ENCODE peak calls at places on chromosomes 2 and 18, in eight cellular contexts. P is activated T-helper 1 cell treated with anti-CD3 and anti-CD28 coated beads, Interleukin-12 subunit alpha, Interleukin-12 subunit beta, Interleukin-2, Interleukin-4 antibody, amounts not matched to agents 30 ng/mL and 10 ng/mL and 1 ng/mL, durations not matched to agents 14 hours and 24 hours and 36 hours; Z is substantia nigra; G is A172; V is LoVo; J is NCI-H1092 treated with DMSO at 0.1 percent for 48 hours; Q is AG08395; R is left ventricle myocardium superior. H is an unnamed sample.

GRCh38 chr2:147569426-147569825 is 275.4 kb upstream of the ACVR2A start:
- DNase-seq in P (no peak), Z (no peak), G (no peak), V (no peak), J (no peak), Q (no peak), R (no peak), H (no peak)

GRCh38 chr2:212580117-212580516 is 41.5 kb upstream of the ERBB4 start:
- DNase-seq in P (no peak), Z (no peak), G (no peak), V (no peak), J (no peak), Q (no peak), R (no peak), H (no peak)

GRCh38 chr2:233353769-233354499 is at the start of gene DGKD:
- DNase-seq in P (no peak), Z (peak), G (no peak), V (peak), J (peak), Q (peak), R (peak), H (no peak)

GRCh38 chr2:14516844-14517243 is 115.7 kb upstream of the LRATD1 start:
- DNase-seq in P (no peak), Z (no peak), G (peak), V (no peak), J (no peak), Q (peak), R (no peak), H (no peak)

GRCh38 chr18:79965119-79965902 is 868 bp downstream of the HSBP1L1 start:
- DNase-seq in P (no peak), Z (no peak), G (no peak), V (peak), J (peak), Q (peak), R (no peak), H (no peak)

GRCh38 chr2:39658371-39658770 is 7.3 kb upstream of the TMEM178A start:
- DNase-seq in P (no peak), Z (no peak), G (no peak), V (no peak), J (no peak), Q (no peak), R (no peak), H (no peak)

GRCh38 chr2:96574364-96574763 is 37.8 kb downstream of the ARID5A start:
- DNase-seq in P (no peak), Z (no peak), G (no peak), V (no peak), J (no peak), Q (no peak), R (no peak), H (no peak)

GRCh38 chr18:12911025-12911927 is 27.2 kb upstream of the PTPN2 start:
- DNase-seq in P (peak), Z (no peak), G (no peak), V (no peak), J (no peak), Q (peak), R (peak), H (no peak)

GRCh38 chr18:22860807-22861206 is 72.3 kb upstream of the RBBP8 start:
- DNase-seq in P (no peak), Z (no peak), G (no peak), V (no peak), J (no peak), Q (no peak), R (no peak), H (no peak)

GRCh38 chr2:162074579-162074922 is 536 bp upstream of the DPP4 start:
- DNase-seq in P (no peak), Z (no peak), G (no peak), V (no peak), J (no peak), Q (no peak), R (no peak), H (no peak)